ENCODE peak calls at places on chromosomes 3 and 15, in eight cellular contexts. E, O, F, M, W, J, X and T are unnamed samples.
A peak's percentile ranks its signal among the peaks of the same experiment; 100 is the strongest.

GRCh38 chr15:80609512-80609946 is 85.6 kb upstream of the ABHD17C start:
- DNase-seq in E (no peak), O (no peak), F (no peak), M (no peak), W (no peak), J (no peak), X (no peak), T (no peak)

GRCh38 chr3:42733501-42734262 is 31.1 kb upstream of the HHATL start:
- DNase-seq in E (no peak), O (no peak), F (no peak), M (no peak), W (no peak), J (no peak), X (peak; percentile 12), T (no peak)

GRCh38 chr3:55541016-55541415 is 53.9 kb upstream of the WNT5A start:
- DNase-seq in E (no peak), O (no peak), F (no peak), M (no peak), W (no peak), J (no peak), X (no peak), T (no peak)

GRCh38 chr3:46864051-46864881 is 1.0 kb upstream of the MYL3 start:
- DNase-seq in E (no peak), O (no peak), F (no peak), M (no peak), W (no peak), J (peak; percentile 54), X (no peak), T (no peak)

GRCh38 chr3:11199902-11200678 is 45.8 kb downstream of the HRH1 start:
- DNase-seq in E (no peak), O (no peak), F (no peak), M (no peak), W (no peak), J (no peak), X (no peak), T (no peak)

GRCh38 chr15:98548172-98548971 is 100.0 kb upstream of the IGF1R start:
- DNase-seq in E (peak; percentile 72), O (peak; percentile 67), F (peak; percentile 40), M (no peak), W (peak; percentile 17), J (peak; percentile 84), X (peak; percentile 33), T (peak; percentile 16)

GRCh38 chr3:101950985-101951733 is 101.8 kb downstream of the NFKBIZ start:
- DNase-seq in E (no peak), O (no peak), F (no peak), M (no peak), W (no peak), J (no peak), X (no peak), T (no peak)

GRCh38 chr15:90680371-90680935 is 36.7 kb upstream of the BLM start:
- DNase-seq in E (no peak), O (no peak), F (no peak), M (no peak), W (no peak), J (no peak), X (no peak), T (no peak)

GRCh38 chr3:39453134-39453533 is 14.3 kb upstream of the MOBP start:
- DNase-seq in E (no peak), O (no peak), F (no peak), M (no peak), W (no peak), J (no peak), X (no peak), T (no peak)

GRCh38 chr3:197507081-197507480 is 48.7 kb downstream of the BDH1 start:
- DNase-seq in E (no peak), O (no peak), F (peak; percentile 10), M (no peak), W (no peak), J (no peak), X (no peak), T (no peak)

GRCh38 chr3:27633224-27633545 is 88.9 kb downstream of the EOMES start:
- DNase-seq in E (no peak), O (no peak), F (no peak), M (no peak), W (no peak), J (no peak), X (no peak), T (no peak)

GRCh38 chr3:53109822-53110771 is 20.1 kb downstream of the RFT1 start:
- DNase-seq in E (peak; percentile 53), O (peak; percentile 20), F (no peak), M (peak; percentile 41), W (no peak), J (peak; percentile 84), X (peak; percentile 44), T (no peak)

GRCh38 chr3:10334461-10334860 is 13.5 kb upstream of the SEC13 start:
- DNase-seq in E (no peak), O (no peak), F (no peak), M (no peak), W (no peak), J (no peak), X (no peak), T (no peak)

GRCh38 chr3:49869525-49870126 is at the start of gene CAMKV:
- DNase-seq in E (no peak), O (peak; percentile 44), F (peak; percentile 63), M (no peak), W (no peak), J (no peak), X (no peak), T (peak; percentile 22)

GRCh38 chr3:83035704-83036010 is 1274.2 kb upstream of the GBE1 start:
- DNase-seq in E (no peak), O (no peak), F (no peak), M (no peak), W (no peak), J (no peak), X (no peak), T (no peak)

DNA sequence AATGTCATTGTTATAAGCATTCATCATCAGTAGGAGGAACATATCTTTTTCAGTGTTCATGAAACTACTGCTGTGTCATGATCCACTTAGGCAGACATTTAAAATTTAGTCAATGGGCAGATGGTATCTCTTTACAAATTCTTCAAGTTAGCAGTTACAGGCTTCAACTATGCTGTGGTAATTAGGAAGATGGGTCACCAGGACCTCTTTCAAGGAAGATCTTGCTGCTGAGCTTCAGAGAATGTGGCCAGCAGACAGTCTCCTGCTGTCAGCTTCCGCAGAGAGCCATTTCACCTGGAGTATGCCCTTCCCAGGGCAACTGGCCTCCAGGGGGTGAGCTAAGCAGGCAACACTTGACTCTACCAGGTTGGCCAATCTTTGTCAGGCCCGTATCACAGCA is 19.4 kb downstream of the IFT57 start:
- DNase-seq in E (no peak), O (no peak), F (no peak), M (no peak), W (no peak), J (no peak), X (no peak), T (no peak)
- TF ChIP-seq CTCF in E (no peak), O (no peak), F (no peak), M (no peak), W (no peak), J (no peak), X (no peak), T (no peak)

GRCh38 chr3:190854062-190854461 is 8.4 kb downstream of the GMNC start:
- DNase-seq in E (no peak), O (no peak), F (no peak), M (no peak), W (no peak), J (no peak), X (no peak), T (no peak)

GRCh38 chr3:190849607-190850006 is 12.9 kb downstream of the GMNC start:
- DNase-seq in E (no peak), O (no peak), F (no peak), M (no peak), W (no peak), J (no peak), X (no peak), T (no peak)

GRCh38 chr3:190848891-190849290 is 13.6 kb downstream of the GMNC start:
- DNase-seq in E (no peak), O (no peak), F (no peak), M (no peak), W (no peak), J (no peak), X (no peak), T (no peak)

GRCh38 chr3:190855151-190855550 is 7.3 kb downstream of the GMNC start:
- DNase-seq in E (no peak), O (no peak), F (no peak), M (no peak), W (no peak), J (no peak), X (no peak), T (no peak)

GRCh38 chr3:190853464-190853863 is 9.0 kb downstream of the GMNC start:
- DNase-seq in E (no peak), O (no peak), F (no peak), M (no peak), W (no peak), J (no peak), X (no peak), T (no peak)
- TF ChIP-seq CTCF in E (no peak), O (no peak), F (no peak), M (no peak), W (no peak), J (no peak), X (no peak), T (no peak)

DNA sequence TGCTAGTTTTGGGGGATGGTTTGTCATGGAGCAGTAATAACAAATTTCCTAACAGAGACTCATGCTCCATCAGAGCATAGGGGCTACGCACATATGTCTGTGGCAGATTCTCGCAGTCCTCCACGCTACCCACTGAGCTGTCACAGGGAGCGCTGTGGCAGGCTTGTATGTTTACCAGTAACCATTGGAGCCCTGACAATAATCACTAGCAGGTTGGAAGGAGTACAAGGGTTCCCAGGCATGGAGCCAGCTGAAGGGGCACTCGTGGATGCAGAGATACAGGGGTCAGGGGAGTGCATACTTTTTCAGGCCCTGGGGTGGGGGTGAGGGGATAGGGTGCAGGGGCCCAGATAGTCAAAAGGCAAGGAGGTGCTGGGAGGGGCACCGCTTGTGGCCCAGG is 7.9 kb upstream of the GP9 start:
- DNase-seq in E (peak; percentile 66), O (peak; percentile 54), F (no peak), M (no peak), W (no peak), J (peak; percentile 61), X (no peak), T (no peak)
- TF ChIP-seq CTCF in E (no peak), O (no peak), F (no peak), M (no peak), W (no peak), J (no peak), X (no peak), T (no peak)

DNA sequence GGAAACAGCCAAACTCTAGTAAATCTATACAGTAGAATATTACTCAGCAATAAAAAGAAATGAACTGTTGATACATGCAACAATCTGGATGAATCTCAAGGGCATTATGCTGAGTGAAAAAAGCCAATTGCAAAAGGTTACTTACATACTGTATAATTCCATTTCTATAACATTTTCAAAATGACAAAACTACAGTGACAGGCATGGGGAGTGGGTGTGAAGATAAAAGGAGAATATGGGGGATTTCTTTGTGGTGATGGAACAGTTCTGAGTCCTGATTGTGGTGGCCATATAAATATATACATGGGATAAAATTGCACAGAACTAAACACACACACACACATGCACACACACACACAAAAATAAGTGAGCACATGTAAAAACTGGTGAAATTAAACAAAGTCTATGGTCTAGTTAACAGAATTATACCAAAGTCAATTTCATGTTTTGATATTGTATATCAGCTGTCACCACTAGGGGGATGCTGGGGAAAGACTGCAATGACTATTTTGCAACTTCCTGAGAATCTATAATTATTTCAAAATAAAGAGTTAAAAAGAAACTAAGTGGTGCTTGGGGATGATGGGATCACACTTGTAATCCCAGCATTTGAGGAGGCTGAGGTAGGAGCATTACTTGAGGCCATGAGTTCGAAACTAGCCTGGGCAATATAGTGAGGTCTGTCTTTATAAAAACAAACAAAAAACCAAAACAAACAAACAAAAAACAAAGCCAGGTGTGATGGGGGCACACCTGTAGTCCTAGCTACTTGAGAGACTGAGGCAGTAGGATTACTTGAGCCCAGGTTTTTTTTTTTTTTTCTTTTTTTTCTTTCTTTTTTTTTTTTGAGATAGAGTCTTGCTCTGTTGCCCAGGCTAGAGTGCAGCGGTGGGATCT is 66.0 kb downstream of the SPTSSB start:
- DNase-seq in E (no peak), O (no peak), F (peak; percentile 29), M (no peak), W (no peak), J (no peak), X (no peak), T (no peak)
- TF ChIP-seq CTCF in E (peak; percentile 46), O (peak; percentile 78), F (peak; percentile 50), M (peak; percentile 85), W (peak; percentile 82), J (peak; percentile 61), X (peak; percentile 46), T (no peak)